ENCODE peak calls at places on chromosome 21, in seven cellular contexts. G is mesendoderm, E is neuronal stem cell, Z is H1, O is mesenchymal stem cell, F is trophoblast cell, Q is IMR-90. R is an unnamed sample.

GRCh38 chr21:32735524-32735923 is 7.7 kb upstream of the SYNJ1 start:
- DNase-seq in G (no peak), E (no peak), Z (no peak), O (no peak), F (no peak), Q (no peak), R (no peak)

GRCh38 chr21:40120944-40121575 is 253.8 kb downstream of the PCP4 start:
- DNase-seq in G (peak; percentile 25), E (peak; percentile 9), Z (no peak), O (no peak), F (no peak), Q (peak; percentile 1), R (no peak)

GRCh38 chr21:46112731-46113215 is 14.9 kb downstream of the COL6A2 start:
- DNase-seq in G (no peak), E (no peak), Z (no peak), O (no peak), F (no peak), Q (no peak), R (peak; percentile 20)

GRCh38 chr21:15687208-15687607 is 42.6 kb upstream of the USP25 start:
- DNase-seq in G (no peak), E (no peak), Z (no peak), O (peak; percentile 72), F (peak; percentile 72), Q (peak; percentile 74), R (no peak)

GRCh38 chr21:38312822-38313221 is 56.0 kb downstream of the KCNJ15 start:
- DNase-seq in G (no peak), E (no peak), Z (no peak), O (no peak), F (no peak), Q (no peak), R (no peak)

GRCh38 chr21:46056450-46056903 is 41.4 kb upstream of the COL6A2 start:
- DNase-seq in G (no peak), E (no peak), Z (peak; percentile 52), O (peak; percentile 88), F (no peak), Q (peak; percentile 94), R (peak; percentile 38)

GRCh38 chr21:16058896-16059295 is 329.1 kb downstream of the USP25 start:
- DNase-seq in G (no peak), E (no peak), Z (no peak), O (no peak), F (no peak), Q (no peak), R (no peak)

GRCh38 chr21:35737899-35738341 is 322.4 kb downstream of the SETD4 start:
- DNase-seq in G (no peak), E (no peak), Z (no peak), O (peak; percentile 77), F (no peak), Q (no peak), R (no peak)

GRCh38 chr21:15706686-15707085 is 23.1 kb upstream of the USP25 start:
- DNase-seq in G (peak; percentile 84), E (no peak), Z (no peak), O (peak; percentile 79), F (peak; percentile 73), Q (peak; percentile 97), R (no peak)

GRCh38 chr21:14864211-14865021 is 200.4 kb downstream of the NRIP1 start:
- DNase-seq in G (peak; percentile 86), E (peak; percentile 54), Z (peak; percentile 81), O (peak; percentile 91), F (peak; percentile 84), Q (peak; percentile 86), R (peak; percentile 74)

GRCh38 chr21:42862774-42863503 is 16.4 kb downstream of the WDR4 start:
- DNase-seq in G (peak; percentile 47), E (no peak), Z (no peak), O (no peak), F (no peak), Q (no peak), R (peak; percentile 69)

GRCh38 chr21:37915941-37916794 is at the start of gene KCNJ6:
- DNase-seq in G (peak; percentile 85), E (peak; percentile 77), Z (peak; percentile 91), O (peak; percentile 75), F (peak; percentile 42), Q (peak; percentile 52), R (peak; percentile 87)

GRCh38 chr21:38987551-38988210 is 182.0 kb downstream of the ETS2 start:
- DNase-seq in G (no peak), E (no peak), Z (no peak), O (peak; percentile 53), F (no peak), Q (no peak), R (no peak)

GRCh38 chr21:10272216-10272615 is 249.2 kb upstream of the TPTE start:
- DNase-seq in G (peak; percentile 53), E (no peak), Z (no peak), O (peak; percentile 52), F (peak; percentile 15), Q (no peak), R (no peak)

GRCh38 chr21:16075594-16076282 is 346.0 kb downstream of the USP25 start:
- DNase-seq in G (no peak), E (no peak), Z (no peak), O (no peak), F (no peak), Q (no peak), R (no peak)

GRCh38 chr21:35234725-35235124 is 185.6 kb upstream of the RUNX1 start:
- DNase-seq in G (no peak), E (no peak), Z (no peak), O (peak; percentile 36), F (no peak), Q (no peak), R (no peak)

GRCh38 chr21:38498057-38498833 is at the start of gene ERG:
- DNase-seq in G (no peak), E (no peak), Z (no peak), O (no peak), F (no peak), Q (no peak), R (no peak)

GRCh38 chr21:21163904-21164303 is 165.7 kb downstream of the NCAM2 start:
- DNase-seq in G (peak; percentile 57), E (peak; percentile 31), Z (peak; percentile 44), O (peak; percentile 74), F (peak; percentile 34), Q (peak; percentile 82), R (no peak)

GRCh38 chr21:38365521-38365920 is 108.7 kb downstream of the KCNJ15 start:
- DNase-seq in G (no peak), E (no peak), Z (no peak), O (no peak), F (no peak), Q (no peak), R (no peak)

GRCh38 chr21:14075346-14076142 is 135.2 kb downstream of the LIPI start:
- DNase-seq in G (no peak), E (no peak), Z (no peak), O (no peak), F (no peak), Q (no peak), R (no peak)

GRCh38 chr21:39799178-39799577 is 54.2 kb downstream of the IGSF5 start:
- DNase-seq in G (no peak), E (no peak), Z (no peak), O (no peak), F (no peak), Q (no peak), R (no peak)

GRCh38 chr21:44890961-44891541 is 17.6 kb upstream of the PTTG1IP start:
- DNase-seq in G (no peak), E (no peak), Z (no peak), O (no peak), F (no peak), Q (no peak), R (no peak)

GRCh38 chr21:44891631-44892031 is 18.1 kb upstream of the PTTG1IP start:
- DNase-seq in G (no peak), E (no peak), Z (no peak), O (no peak), F (no peak), Q (no peak), R (no peak)

GRCh38 chr21:44892536-44893277 is 19.2 kb upstream of the PTTG1IP start:
- DNase-seq in G (peak; percentile 45), E (peak; percentile 41), Z (peak; percentile 93), O (no peak), F (no peak), Q (peak; percentile 19), R (peak; percentile 72)

GRCh38 chr21:44893278-44893556 is 19.7 kb upstream of the PTTG1IP start:
- DNase-seq in G (no peak), E (no peak), Z (no peak), O (no peak), F (no peak), Q (no peak), R (no peak)

DNA sequence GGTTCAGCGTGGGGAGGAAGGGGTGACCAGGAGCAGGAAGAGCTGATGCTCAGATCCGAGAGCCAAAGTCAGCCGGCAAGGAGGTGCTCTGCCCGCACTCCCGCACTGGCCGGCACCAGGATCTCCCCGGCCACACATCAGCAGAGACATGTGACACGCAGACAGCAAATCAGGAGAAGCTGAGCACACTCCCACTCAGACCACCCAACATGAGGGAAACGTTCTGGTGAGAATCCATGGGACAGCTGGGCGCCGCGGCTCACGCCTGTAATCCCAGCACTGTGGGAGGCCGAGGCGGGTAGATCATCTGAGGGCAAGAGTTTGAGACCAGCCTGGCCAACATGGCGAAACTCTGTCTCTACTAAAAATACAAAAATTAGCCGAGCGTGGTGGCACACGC is 18.6 kb upstream of the PTTG1IP start:
- DNase-seq in G (no peak), E (no peak), Z (no peak), O (no peak), F (no peak), Q (no peak), R (no peak)
- H3K4me1 ChIP-seq in G (no peaks in the 10 kb centered on the region), E (no peaks in the 10 kb centered on the region), Z (no peaks in the 10 kb centered on the region), O (peaks cover 7% of the 10 kb centered on the region), F (no peaks in the 10 kb centered on the region), Q (no peaks in the 10 kb centered on the region), R (no peaks in the 10 kb centered on the region)

GRCh38 chr21:28734522-28735175 is 258.0 kb downstream of the LTN1 start:
- DNase-seq in G (no peak), E (no peak), Z (no peak), O (no peak), F (no peak), Q (peak; percentile 17), R (no peak)
- H3K23ac ChIP-seq in G (no peak overlapping the region), E (no peak overlapping the region), Z (no peak overlapping the region), O (no peak overlapping the region), F (no peak overlapping the region), Q (no peak overlapping the region), R (no peak overlapping the region)

DNA sequence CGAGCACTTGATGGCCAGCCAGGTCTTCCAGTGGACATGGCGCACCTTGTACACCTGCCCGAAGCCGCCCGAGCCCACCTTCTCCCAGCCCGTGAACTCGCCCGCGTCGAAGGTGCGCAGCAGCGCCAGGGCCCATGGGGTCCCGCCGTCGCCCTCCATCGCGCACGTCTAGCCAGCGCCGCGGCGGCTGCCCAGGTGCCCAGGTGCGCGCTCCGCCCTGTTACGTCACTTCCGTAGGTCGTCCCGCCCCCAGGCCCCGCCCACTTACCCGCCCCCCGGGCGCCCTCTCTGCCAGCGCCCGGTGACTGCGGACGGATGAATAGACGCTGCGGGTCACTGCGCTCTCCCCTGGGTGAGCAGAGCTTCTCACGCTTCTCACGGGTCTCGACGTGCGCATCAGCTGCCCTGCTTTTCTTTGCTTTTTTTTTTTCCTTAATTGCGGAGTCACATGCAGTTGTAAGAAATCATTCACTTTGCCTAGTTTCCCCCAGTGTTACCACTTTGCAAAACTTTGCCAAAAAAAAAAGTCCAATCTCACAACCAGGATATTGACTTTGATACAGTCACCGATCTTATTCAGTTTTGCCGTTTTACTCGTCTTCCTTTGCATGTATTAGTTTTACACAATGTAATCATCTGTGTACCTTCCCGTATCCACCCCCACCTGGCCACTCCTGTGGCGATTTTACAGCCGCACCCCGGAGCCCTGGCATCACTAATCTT is at the start of gene RIPK4:
- DNase-seq in G (peak; percentile 80), E (no peak), Z (peak; percentile 88), O (no peak), F (peak; percentile 90), Q (peak; percentile 23), R (peak; percentile 89)
- H3K4me1 ChIP-seq in G (peaks cover 8% of the 10 kb centered on the region), E (peaks cover 13% of the 10 kb centered on the region), Z (peaks cover 21% of the 10 kb centered on the region), O (peaks cover 51% of the 10 kb centered on the region), F (peaks cover 31% of the 10 kb centered on the region), Q (peaks cover 4% of the 10 kb centered on the region), R (peaks cover 6% of the 10 kb centered on the region)

GRCh38 chr21:41713495-41714281 is 53.2 kb downstream of the RIPK4 start:
- DNase-seq in G (no peak), E (no peak), Z (no peak), O (no peak), F (no peak), Q (no peak), R (no peak)
- H3K23ac ChIP-seq in G (peak overlapping the region; percentile 73), E (peak overlapping the region; percentile 0), Z (no peak overlapping the region), O (no peak overlapping the region), F (no peak overlapping the region), Q (no peak overlapping the region), R (no peak overlapping the region)

R was measured in H9.